ENCODE peak calls at places on chromosome 20, in five cellular contexts. Q is tibial nerve; R is effector CD8-positive, alpha-beta T cell; X is NCI-H1092 treated with DMSO at 0.1 percent for 48 hours; V is activated CD8-positive, alpha-beta memory T cell treated with anti-CD3 and anti-CD28 coated beads for 48 hours. C is an unnamed sample.

GRCh38 chr20:37680420-37680819 is 13.4 kb upstream of the CTNNBL1 start:
- DNase-seq in R (no peak), Q (no peak), V (no peak), X (no peak), C (no peak)

GRCh38 chr20:20782221-20782620 is 69.8 kb upstream of the RALGAPA2 start:
- DNase-seq in V (no peak), R (no peak), Q (no peak), X (no peak), C (no peak)

GRCh38 chr20:15196580-15197255 is 859.3 kb upstream of the FLRT3 start:
- DNase-seq in X (peak), V (no peak), Q (no peak), R (no peak), C (no peak)

GRCh38 chr20:48278961-48279481 is 493.7 kb upstream of the SULF2 start:
- DNase-seq in V (no peak), Q (no peak), R (no peak), X (no peak), C (no peak)

GRCh38 chr20:3781153-3781910 is at the start of gene SPEF1:
- DNase-seq in V (no peak), Q (peak), R (no peak), X (peak), C (peak)

GRCh38 chr20:53926428-53927028 is 143.9 kb downstream of the BCAS1 start:
- DNase-seq in Q (no peak), R (no peak), X (no peak), V (no peak), C (no peak)

GRCh38 chr20:38113401-38114325 is 51.4 kb downstream of the TGM2 start:
- DNase-seq in Q (no peak), V (no peak), R (no peak), X (peak), C (peak)

GRCh38 chr20:1900321-1900791 is 5.1 kb downstream of the SIRPA start:
- DNase-seq in V (no peak), X (peak), Q (peak), R (no peak), C (peak)

GRCh38 chr20:54133434-54134427 is 40.1 kb downstream of the CYP24A1 start:
- DNase-seq in R (no peak), V (no peak), Q (no peak), X (no peak), C (no peak)

GRCh38 chr20:56417911-56418310 is 5.9 kb downstream of the CASS4 start:
- DNase-seq in X (no peak), R (no peak), Q (no peak), V (no peak), C (no peak)

GRCh38 chr20:59006864-59007757 is at the start of gene CTSZ:
- DNase-seq in X (no peak), R (no peak), V (no peak), Q (peak), C (no peak)

GRCh38 chr20:39266989-39267388 is 304.8 kb downstream of the DHX35 start:
- DNase-seq in Q (no peak), V (no peak), X (no peak), R (no peak), C (no peak)

GRCh38 chr20:25356294-25356933 is 34.2 kb downstream of the ABHD12 start:
- DNase-seq in Q (no peak), V (no peak), R (no peak), X (peak), C (peak)

GRCh38 chr20:17827759-17828559 is 128.2 kb downstream of the BANF2 start:
- DNase-seq in V (no peak), X (no peak), Q (no peak), R (no peak), C (no peak)

GRCh38 chr20:381581-382290 is 1.2 kb downstream of the TRIB3 start:
- DNase-seq in R (peak), Q (no peak), V (peak), X (no peak), C (peak)

GRCh38 chr20:49846206-49846807 is 33.7 kb downstream of the SLC9A8 start:
- DNase-seq in X (peak), V (no peak), Q (no peak), R (peak), C (peak)

GRCh38 chr20:22070546-22070945 is 365.1 kb downstream of the PAX1 start:
- DNase-seq in X (no peak), R (no peak), V (no peak), Q (no peak), C (no peak)